ENCODE peak calls at places on chromosomes 11 and 22, in eight cellular contexts. One of them, this sample, is unnamed.

GRCh38 chr11:64846998-64847666 is 2.7 kb upstream of the CDC42BPG start:
- DNase-seq in MM.1S: peak
- DNase-seq in mesenchymal stem cell: peak
- DNase-seq in hepatocyte: peak
- DNase-seq in IMR-90: peak
- DNase-seq in neuronal stem cell: peak
- DNase-seq in H9: peak
- DNase-seq in fibroblast of lung: peak
- DNase-seq in this sample: peak

GRCh38 chr11:122180435-122180834 is 64.4 kb upstream of the BLID start:
- DNase-seq in neuronal stem cell: no peak
- DNase-seq in H9: no peak
- DNase-seq in mesenchymal stem cell: peak
- DNase-seq in fibroblast of lung: peak
- DNase-seq in IMR-90: peak
- DNase-seq in hepatocyte: peak
- DNase-seq in MM.1S: no peak
- DNase-seq in this sample: peak

GRCh38 chr22:38569181-38569971 is 607 bp downstream of the DMC1 start:
- DNase-seq in mesenchymal stem cell: peak
- DNase-seq in MM.1S: no peak
- DNase-seq in IMR-90: no peak
- DNase-seq in hepatocyte: no peak
- DNase-seq in H9: no peak
- DNase-seq in neuronal stem cell: no peak
- DNase-seq in fibroblast of lung: no peak
- DNase-seq in this sample: peak

GRCh38 chr22:46638601-46639431 is 18.6 kb downstream of the GRAMD4 start:
- DNase-seq in neuronal stem cell: no peak
- DNase-seq in IMR-90: peak
- DNase-seq in MM.1S: no peak
- DNase-seq in fibroblast of lung: peak
- DNase-seq in mesenchymal stem cell: peak
- DNase-seq in hepatocyte: peak
- DNase-seq in H9: no peak
- DNase-seq in this sample: peak

GRCh38 chr11:126630893-126631292 is 275.4 kb downstream of the ST3GAL4 start:
- DNase-seq in H9: no peak
- DNase-seq in hepatocyte: no peak
- DNase-seq in fibroblast of lung: no peak
- DNase-seq in mesenchymal stem cell: no peak
- DNase-seq in neuronal stem cell: no peak
- DNase-seq in IMR-90: no peak
- DNase-seq in MM.1S: no peak
- DNase-seq in this sample: no peak

GRCh38 chr11:103927535-103927934 is 108.9 kb upstream of the DDI1 start:
- DNase-seq in mesenchymal stem cell: no peak
- DNase-seq in neuronal stem cell: no peak
- DNase-seq in hepatocyte: no peak
- DNase-seq in MM.1S: peak
- DNase-seq in IMR-90: peak
- DNase-seq in H9: no peak
- DNase-seq in fibroblast of lung: peak
- DNase-seq in this sample: peak

GRCh38 chr11:36002796-36003195 is 58.9 kb downstream of the LDLRAD3 start:
- DNase-seq in hepatocyte: no peak
- DNase-seq in mesenchymal stem cell: no peak
- DNase-seq in H9: no peak
- DNase-seq in IMR-90: no peak
- DNase-seq in fibroblast of lung: no peak
- DNase-seq in neuronal stem cell: no peak
- DNase-seq in MM.1S: no peak
- DNase-seq in this sample: no peak

GRCh38 chr11:44568706-44569473 is 3.4 kb downstream of the CD82 start:
- DNase-seq in fibroblast of lung: peak
- DNase-seq in H9: no peak
- DNase-seq in neuronal stem cell: no peak
- DNase-seq in IMR-90: peak
- DNase-seq in hepatocyte: peak
- DNase-seq in mesenchymal stem cell: peak
- DNase-seq in MM.1S: peak
- DNase-seq in this sample: peak

GRCh38 chr11:95435192-95435591 is 204.2 kb upstream of the SESN3 start:
- DNase-seq in mesenchymal stem cell: no peak
- DNase-seq in H9: no peak
- DNase-seq in neuronal stem cell: no peak
- DNase-seq in MM.1S: no peak
- DNase-seq in hepatocyte: no peak
- DNase-seq in IMR-90: no peak
- DNase-seq in fibroblast of lung: no peak
- DNase-seq in this sample: no peak

GRCh38 chr11:75023446-75024067 is 34.8 kb downstream of the NEU3 start:
- DNase-seq in fibroblast of lung: no peak
- DNase-seq in IMR-90: peak
- DNase-seq in neuronal stem cell: no peak
- DNase-seq in MM.1S: no peak
- DNase-seq in hepatocyte: no peak
- DNase-seq in H9: peak
- DNase-seq in mesenchymal stem cell: no peak
- DNase-seq in this sample: no peak

GRCh38 chr11:27904358-27905055 is 203.4 kb downstream of the KIF18A start:
- DNase-seq in fibroblast of lung: peak
- DNase-seq in hepatocyte: no peak
- DNase-seq in mesenchymal stem cell: peak
- DNase-seq in H9: no peak
- DNase-seq in MM.1S: no peak
- DNase-seq in neuronal stem cell: no peak
- DNase-seq in IMR-90: peak
- DNase-seq in this sample: peak
- H2AFZ ChIP-seq in fibroblast of lung: no peak
- H2AFZ ChIP-seq in hepatocyte: no peak
- H2AFZ ChIP-seq in mesenchymal stem cell: no peak
- H2AFZ ChIP-seq in H9: no peak
- H2AFZ ChIP-seq in MM.1S: no peak
- H2AFZ ChIP-seq in neuronal stem cell: no peak
- H2AFZ ChIP-seq in IMR-90: peak
- H2AFZ ChIP-seq in this sample: peak

GRCh38 chr11:92808009-92808408 is 161.4 kb upstream of the MTNR1B start:
- DNase-seq in IMR-90: no peak
- DNase-seq in neuronal stem cell: no peak
- DNase-seq in H9: no peak
- DNase-seq in MM.1S: no peak
- DNase-seq in hepatocyte: no peak
- DNase-seq in mesenchymal stem cell: no peak
- DNase-seq in fibroblast of lung: no peak
- DNase-seq in this sample: no peak
- H3K27ac ChIP-seq in IMR-90: no peak
- H3K27ac ChIP-seq in neuronal stem cell: no peak
- H3K27ac ChIP-seq in H9: no peak
- H3K27ac ChIP-seq in MM.1S: no peak
- H3K27ac ChIP-seq in hepatocyte: no peak
- H3K27ac ChIP-seq in mesenchymal stem cell: no peak
- H3K27ac ChIP-seq in fibroblast of lung: no peak
- H3K27ac ChIP-seq in this sample: no peak

DNA sequence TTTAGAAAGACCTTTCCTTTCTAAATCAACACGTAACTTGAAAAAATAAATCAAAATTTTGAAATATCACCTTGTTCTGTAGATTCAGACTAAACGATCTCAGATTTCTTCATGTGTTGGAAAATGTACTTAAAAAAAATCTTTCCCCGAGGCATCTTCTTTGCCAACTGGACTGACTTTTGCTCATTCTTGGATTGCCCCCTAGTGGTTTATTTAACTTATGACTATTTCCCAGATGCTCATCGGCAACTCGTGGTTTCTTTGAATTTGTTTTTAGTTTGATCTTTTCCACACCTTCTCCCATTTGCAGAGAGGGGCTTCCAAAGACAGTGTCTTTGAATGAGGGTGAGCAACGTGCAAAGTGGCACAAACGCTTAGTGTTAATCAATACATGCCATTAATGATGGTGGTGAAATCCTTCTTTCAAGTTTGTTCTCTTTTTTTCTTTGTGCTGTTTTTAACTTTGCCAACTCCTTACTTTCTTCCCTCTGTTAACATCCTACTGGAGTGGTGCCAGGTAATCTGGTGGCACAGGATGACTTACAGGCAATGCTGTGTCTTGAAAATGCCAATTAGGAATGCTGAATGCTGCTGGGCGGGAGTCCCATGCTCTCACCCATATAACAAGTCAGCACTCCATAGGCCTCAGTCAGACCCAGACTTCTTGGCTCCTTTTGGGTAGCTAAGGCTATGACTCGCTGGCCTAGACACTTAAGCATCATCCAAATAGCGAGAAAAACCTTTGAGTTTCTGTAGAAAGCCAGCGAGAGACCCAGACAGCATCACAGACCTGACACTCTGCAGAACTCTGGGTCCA is 18.3 kb downstream of the PRSS23 start:
- DNase-seq in hepatocyte: peak
- DNase-seq in H9: no peak
- DNase-seq in neuronal stem cell: no peak
- DNase-seq in fibroblast of lung: peak
- DNase-seq in IMR-90: peak
- DNase-seq in mesenchymal stem cell: peak
- DNase-seq in MM.1S: peak
- DNase-seq in this sample: peak
- H2AFZ ChIP-seq in hepatocyte: peak
- H2AFZ ChIP-seq in H9: peak
- H2AFZ ChIP-seq in neuronal stem cell: peak
- H2AFZ ChIP-seq in fibroblast of lung: peak
- H2AFZ ChIP-seq in IMR-90: peak
- H2AFZ ChIP-seq in mesenchymal stem cell: no peak
- H2AFZ ChIP-seq in MM.1S: peak
- H2AFZ ChIP-seq in this sample: peak

GRCh38 chr11:61510980-61511373 is 2.4 kb downstream of the LRRC10B start:
- DNase-seq in fibroblast of lung: no peak
- DNase-seq in IMR-90: no peak
- DNase-seq in MM.1S: no peak
- DNase-seq in H9: no peak
- DNase-seq in hepatocyte: no peak
- DNase-seq in mesenchymal stem cell: no peak
- DNase-seq in neuronal stem cell: no peak
- DNase-seq in this sample: no peak
- H3K27ac ChIP-seq in fibroblast of lung: no peak
- H3K27ac ChIP-seq in IMR-90: no peak
- H3K27ac ChIP-seq in MM.1S: no peak
- H3K27ac ChIP-seq in H9: no peak
- H3K27ac ChIP-seq in hepatocyte: no peak
- H3K27ac ChIP-seq in mesenchymal stem cell: no peak
- H3K27ac ChIP-seq in neuronal stem cell: no peak
- H3K27ac ChIP-seq in this sample: no peak